ENCODE peak calls at places on chromosomes 13 and 19, in eight cellular contexts. L is tibial artery, T is GM23248, Z is IMR-90, H is aorta, B is AG04450, E is adrenal gland, O is fibroblast of lung. J is an unnamed sample. For H3K9me3 and H3K27me3, the result is how much of the 10 kb centered on the place peaks cover.

GRCh38 chr19:4844348-4845179 is 13.1 kb upstream of the TICAM1 start:
- DNase-seq in L (no peak), T (peak), Z (peak), H (no peak), B (no peak), E (no peak), O (peak), J (no peak)

GRCh38 chr13:78660130-78660857 is 1.3 kb upstream of the OBI1 start:
- DNase-seq in L (no peak), T (no peak), Z (no peak), H (peak), B (no peak), E (peak), O (peak), J (peak)

GRCh38 chr13:103067751-103068563 is 1.7 kb upstream of the SLC10A2 start:
- DNase-seq in L (no peak), T (no peak), Z (no peak), H (no peak), B (no peak), E (no peak), O (no peak), J (no peak)

GRCh38 chr13:49958321-49958720 is 22.2 kb upstream of the SPRYD7 start:
- DNase-seq in L (no peak), T (peak), Z (peak), H (no peak), B (no peak), E (no peak), O (no peak), J (no peak)

GRCh38 chr13:51928231-51928630 is 66.5 kb downstream of the CCDC70 start:
- DNase-seq in L (no peak), T (no peak), Z (no peak), H (no peak), B (no peak), E (no peak), O (no peak), J (no peak)

GRCh38 chr19:44308011-44308410 is 3.2 kb upstream of the ZNF235 start:
- DNase-seq in L (no peak), T (peak), Z (no peak), H (no peak), B (no peak), E (no peak), O (no peak), J (no peak)

GRCh38 chr19:4362871-4363545 is 19.6 kb downstream of the MPND start:
- DNase-seq in L (peak), T (no peak), Z (no peak), H (no peak), B (no peak), E (peak), O (no peak), J (no peak)

GRCh38 chr19:17797397-17798201 is 2.7 kb downstream of the B3GNT3 start:
- DNase-seq in L (no peak), T (peak), Z (no peak), H (no peak), B (no peak), E (no peak), O (no peak), J (peak)

GRCh38 chr13:28641600-28641926 is 17.4 kb upstream of the POMP start:
- DNase-seq in L (no peak), T (no peak), Z (no peak), H (no peak), B (no peak), E (no peak), O (no peak), J (no peak)

GRCh38 chr19:15640294-15640903 is at the start of gene CYP4F3:
- DNase-seq in L (no peak), T (peak), Z (no peak), H (peak), B (no peak), E (peak), O (no peak), J (peak)

GRCh38 chr19:6100284-6100915 is 9.9 kb downstream of the RFX2 start:
- DNase-seq in L (peak), T (no peak), Z (no peak), H (no peak), B (no peak), E (no peak), O (no peak), J (no peak)
- H3K4me3 ChIP-seq in L (peak), T (no peak), Z (no peak), H (no peak), B (no peak), E (no peak), O (no peak), J (no peak)

DNA sequence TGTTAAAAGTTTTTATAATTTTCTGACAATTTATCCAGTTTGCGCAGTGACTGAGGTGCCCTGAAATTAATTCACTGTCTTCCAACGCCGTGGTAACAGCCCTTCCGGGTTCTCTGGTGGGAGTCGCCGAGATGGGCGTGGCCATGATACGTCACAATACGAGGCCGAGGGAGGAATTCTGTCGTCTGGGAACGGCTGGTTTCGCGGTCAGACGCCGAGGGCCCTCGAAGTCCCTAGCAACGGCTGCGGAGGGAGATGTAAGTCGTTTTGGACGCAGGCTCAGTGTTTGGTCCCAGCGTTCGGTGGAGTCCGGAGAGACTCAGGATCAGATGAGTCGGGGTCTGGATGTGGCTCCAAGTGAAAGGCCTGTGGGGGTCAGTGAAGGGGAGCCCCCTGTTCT is 21.7 kb downstream of the ZNF613 start:
- DNase-seq in L (no peak), T (peak), Z (peak), H (peak), B (no peak), E (peak), O (peak), J (no peak)
- H3K9me3 ChIP-seq in L (half or more), T (under half), Z (under half), H (under half), B (under half), E (under half), O (under half), J (under half)

GRCh38 chr13:76892488-76892887 is 6.3 kb upstream of the KCTD12 start:
- DNase-seq in L (no peak), T (no peak), Z (no peak), H (no peak), B (no peak), E (no peak), O (no peak), J (no peak)
- H3K27me3 ChIP-seq in L (under half), T (under half), Z (under half), H (under half), B (under half), E (under half), O (under half), J (under half)

DNA sequence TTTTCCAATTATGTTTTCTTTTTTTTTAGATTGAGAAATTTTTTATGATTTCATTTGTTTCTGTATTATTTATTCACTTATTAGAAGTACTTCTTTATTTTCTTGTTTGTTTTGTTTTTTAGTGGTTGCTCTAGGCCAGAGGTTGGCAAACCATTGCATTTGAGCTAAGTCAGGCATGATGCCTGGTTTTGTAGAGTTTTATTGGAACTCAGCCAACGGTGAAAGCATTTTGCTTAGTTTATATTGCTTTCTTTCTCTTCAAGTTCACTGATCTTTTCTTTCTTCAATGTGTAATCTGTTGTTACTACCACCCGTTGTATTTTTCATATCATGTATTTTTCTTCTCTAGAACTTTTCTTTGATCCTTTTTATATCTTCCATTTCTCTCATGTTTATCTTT is 19.7 kb downstream of the ZNF567 start:
- DNase-seq in L (no peak), T (peak), Z (no peak), H (no peak), B (no peak), E (no peak), O (no peak), J (no peak)
- H3K4me3 ChIP-seq in L (no peak), T (no peak), Z (no peak), H (no peak), B (no peak), E (no peak), O (no peak), J (no peak)

DNA sequence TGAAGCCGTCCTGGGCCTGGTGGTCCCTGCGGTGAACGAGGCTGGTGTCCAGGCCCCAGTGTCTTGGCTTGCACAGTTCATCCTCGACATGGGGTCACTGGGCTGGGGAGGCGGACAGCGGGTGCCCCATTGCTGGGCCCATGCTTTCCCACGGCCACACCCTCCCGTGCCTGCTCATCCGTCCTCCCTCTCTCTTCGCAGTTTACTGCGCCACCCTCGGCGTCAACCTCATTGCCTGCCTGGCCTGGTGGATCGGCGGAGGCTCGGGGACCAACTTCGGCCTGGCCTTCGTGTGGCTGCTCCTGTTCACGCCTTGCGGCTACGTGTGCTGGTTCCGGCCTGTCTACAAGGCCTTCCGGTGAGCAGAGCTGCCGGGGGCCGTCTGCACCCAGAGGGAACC is 12.7 kb downstream of the ADAT3 start:
- DNase-seq in L (no peak), T (no peak), Z (no peak), H (no peak), B (no peak), E (no peak), O (no peak), J (no peak)
- H3K9me3 ChIP-seq in L (under half), T (under half), Z (under half), H (under half), B (under half), E (under half), O (under half), J (under half)

DNA sequence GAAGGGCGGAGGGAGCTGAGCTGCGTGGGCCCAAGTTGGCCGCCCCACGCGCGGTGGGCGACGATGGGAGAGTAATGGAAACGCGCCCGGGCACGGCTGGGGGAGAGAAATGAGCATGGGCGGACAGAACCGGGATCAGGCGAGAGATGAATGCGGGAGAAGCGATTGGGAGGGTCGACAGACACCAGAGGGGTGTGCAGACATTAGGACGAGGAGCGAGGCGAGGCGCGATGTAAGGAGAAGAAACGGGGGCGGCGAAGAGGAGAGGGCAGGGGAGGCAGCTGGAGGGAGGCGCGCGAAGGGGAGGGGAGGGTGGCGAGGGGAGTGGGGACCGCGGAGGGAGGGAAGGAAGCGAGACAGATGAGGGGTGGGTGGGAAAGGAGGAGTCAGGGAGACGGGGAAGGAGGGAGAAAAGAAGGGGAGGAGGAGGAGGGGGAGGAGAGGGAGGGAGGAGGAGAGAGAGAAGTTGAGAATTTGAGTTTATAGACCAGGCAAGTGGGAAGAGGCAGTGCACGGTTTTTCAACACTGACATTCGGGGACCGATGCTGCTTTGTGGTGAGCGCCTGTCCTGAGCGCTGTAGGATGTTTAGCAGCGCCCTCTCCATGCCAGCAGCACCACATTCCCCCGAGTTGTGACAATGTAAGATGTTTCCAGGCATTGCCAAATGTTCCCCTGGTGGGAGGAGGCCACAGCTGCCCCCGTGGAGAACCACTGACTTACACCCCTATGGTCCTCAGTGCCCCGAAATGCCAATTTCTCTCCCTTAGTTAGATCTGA is at the start of gene SHISA7:
- DNase-seq in L (no peak), T (peak), Z (no peak), H (no peak), B (no peak), E (no peak), O (no peak), J (no peak)
- H3K27me3 ChIP-seq in L (half or more), T (under half), Z (half or more), H (under half), B (half or more), E (half or more), O (under half), J (half or more)

DNA sequence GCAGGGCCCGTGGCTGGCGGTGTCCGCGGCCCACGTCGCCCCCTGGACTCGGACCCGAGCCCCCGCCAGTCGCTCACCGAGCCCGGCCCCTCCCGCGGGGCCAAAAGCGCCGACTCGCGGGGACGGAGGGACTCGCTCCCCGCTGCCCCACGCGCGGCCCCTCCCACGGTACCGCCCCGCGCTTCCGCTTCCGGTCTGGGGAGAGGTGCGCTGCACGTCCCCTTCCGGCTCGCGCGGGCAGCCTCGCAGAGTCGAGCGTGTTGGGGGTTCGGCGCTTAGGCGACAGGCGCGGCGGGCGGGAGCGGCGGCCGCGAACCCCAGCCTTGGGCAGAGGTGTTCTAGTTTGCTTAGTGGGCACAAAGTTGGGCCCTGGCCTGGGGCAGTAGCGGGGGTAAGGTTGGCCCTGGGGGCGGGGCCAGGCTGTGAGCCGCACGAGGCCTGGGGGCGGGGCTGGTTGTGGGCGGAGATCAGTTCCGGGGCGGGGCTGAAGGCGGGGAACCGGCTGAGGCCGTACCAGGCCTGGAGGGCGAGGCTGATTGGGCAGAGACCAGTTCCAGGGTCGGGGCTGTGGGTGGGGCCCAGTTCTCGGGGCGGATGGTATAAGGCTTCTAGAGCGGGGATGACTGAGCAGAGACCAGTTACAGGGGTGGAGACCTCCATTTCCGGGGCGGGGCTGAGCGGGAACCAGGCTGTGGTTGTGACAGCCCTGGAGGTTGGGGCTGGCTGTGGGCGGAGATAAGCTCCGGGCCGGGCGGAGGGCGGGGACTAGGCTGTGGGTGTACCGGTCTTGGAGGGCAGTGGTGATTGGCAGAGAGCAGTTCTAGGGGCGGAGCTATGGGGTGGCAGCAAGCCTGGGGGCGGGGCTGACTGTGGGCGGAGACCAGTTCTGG is at the start of the genes MBD3L1 and ZNF558:
- DNase-seq in L (peak), T (peak), Z (peak), H (peak), B (peak), E (peak), O (peak), J (peak)
- H3K4me3 ChIP-seq in L (peak), T (peak), Z (peak), H (peak), B (peak), E (peak), O (peak), J (peak)

DNA sequence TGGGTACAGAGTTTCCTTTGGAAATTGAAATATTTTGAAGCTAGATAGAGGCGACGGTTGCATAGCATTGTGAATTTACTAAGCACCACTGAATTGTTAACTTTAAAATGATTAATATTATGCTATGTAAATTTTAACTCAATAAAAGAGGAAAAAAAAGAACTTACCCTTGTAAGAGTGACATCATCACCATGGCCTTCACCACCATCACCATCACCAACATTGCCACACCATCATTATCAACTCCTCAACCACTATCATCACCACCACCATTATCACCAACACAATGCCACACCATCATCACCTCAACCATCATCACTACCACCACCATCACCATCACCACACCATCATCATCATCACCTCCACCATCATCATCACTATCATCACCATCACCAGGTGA is 113.9 kb downstream of the TUBA3C start:
- DNase-seq in L (no peak), T (no peak), Z (no peak), H (no peak), B (no peak), E (no peak), O (no peak), J (no peak)
- H3K9me3 ChIP-seq in L (under half), T (under half), Z (under half), H (under half), B (half or more), E (under half), O (under half), J (under half)

J was measured in MG63.